ENCODE peak calls at places on chromosomes 1 and 21, in nine cellular contexts. K, H, G, M, N, F, T, P and Z are unnamed samples.

GRCh38 chr1:172647110-172647564 is 11.8 kb upstream of the FASLG start:
- DNase-seq in K (no peak), H (peak; percentile 66), G (no peak), M (no peak), N (no peak), F (no peak), T (no peak), P (no peak), Z (peak; percentile 28)

GRCh38 chr1:147627435-147628110 is 42.8 kb downstream of the ACP6 start:
- DNase-seq in K (no peak), H (peak; percentile 29), G (peak; percentile 27), M (peak; percentile 22), N (no peak), F (peak; percentile 45), T (peak; percentile 83), P (no peak), Z (peak; percentile 35)

GRCh38 chr1:147760481-147761260 is at the start of gene GJA5:
- DNase-seq in K (peak; percentile 47), H (no peak), G (no peak), M (no peak), N (no peak), F (no peak), T (no peak), P (no peak), Z (no peak)

GRCh38 chr1:237891266-237891665 is 544 bp upstream of the ZP4 start:
- DNase-seq in K (no peak), H (no peak), G (no peak), M (no peak), N (no peak), F (no peak), T (no peak), P (no peak), Z (no peak)

GRCh38 chr21:32803651-32804050 is 32.1 kb upstream of the PAXBP1 start:
- DNase-seq in K (no peak), H (peak; percentile 54), G (no peak), M (no peak), N (no peak), F (peak; percentile 35), T (no peak), P (no peak), Z (no peak)

GRCh38 chr1:20588634-20589225 is at the start of gene CDA:
- DNase-seq in K (no peak), H (no peak), G (no peak), M (no peak), N (no peak), F (no peak), T (peak; percentile 92), P (peak; percentile 62), Z (no peak)

GRCh38 chr21:39630191-39630591 is 17.5 kb downstream of the B3GALT5 start:
- DNase-seq in K (no peak), H (peak; percentile 80), G (no peak), M (no peak), N (no peak), F (peak; percentile 69), T (no peak), P (no peak), Z (no peak)

GRCh38 chr1:36879613-36880012 is 154.7 kb downstream of the GRIK3 start:
- DNase-seq in K (no peak), H (no peak), G (no peak), M (no peak), N (peak; percentile 55), F (no peak), T (no peak), P (no peak), Z (no peak)

GRCh38 chr1:175824079-175824478 is 80.7 kb upstream of the TNR start:
- DNase-seq in K (no peak), H (no peak), G (no peak), M (no peak), N (no peak), F (no peak), T (peak; percentile 96), P (no peak), Z (no peak)

GRCh38 chr1:44894591-44894990 is 51.5 kb upstream of the PTCH2 start:
- DNase-seq in K (peak; percentile 76), H (peak; percentile 93), G (no peak), M (no peak), N (no peak), F (peak; percentile 74), T (no peak), P (no peak), Z (no peak)

GRCh38 chr1:36912365-36912840 is 121.9 kb downstream of the GRIK3 start:
- DNase-seq in K (no peak), H (no peak), G (no peak), M (no peak), N (peak; percentile 31), F (no peak), T (no peak), P (no peak), Z (no peak)

GRCh38 chr1:160021376-160022074 is 10.3 kb downstream of the PIGM start:
- DNase-seq in K (no peak), H (no peak), G (no peak), M (no peak), N (no peak), F (no peak), T (no peak), P (no peak), Z (no peak)

GRCh38 chr21:37804001-37804400 is 112.3 kb downstream of the KCNJ6 start:
- DNase-seq in K (no peak), H (no peak), G (no peak), M (no peak), N (no peak), F (no peak), T (no peak), P (no peak), Z (no peak)

DNA sequence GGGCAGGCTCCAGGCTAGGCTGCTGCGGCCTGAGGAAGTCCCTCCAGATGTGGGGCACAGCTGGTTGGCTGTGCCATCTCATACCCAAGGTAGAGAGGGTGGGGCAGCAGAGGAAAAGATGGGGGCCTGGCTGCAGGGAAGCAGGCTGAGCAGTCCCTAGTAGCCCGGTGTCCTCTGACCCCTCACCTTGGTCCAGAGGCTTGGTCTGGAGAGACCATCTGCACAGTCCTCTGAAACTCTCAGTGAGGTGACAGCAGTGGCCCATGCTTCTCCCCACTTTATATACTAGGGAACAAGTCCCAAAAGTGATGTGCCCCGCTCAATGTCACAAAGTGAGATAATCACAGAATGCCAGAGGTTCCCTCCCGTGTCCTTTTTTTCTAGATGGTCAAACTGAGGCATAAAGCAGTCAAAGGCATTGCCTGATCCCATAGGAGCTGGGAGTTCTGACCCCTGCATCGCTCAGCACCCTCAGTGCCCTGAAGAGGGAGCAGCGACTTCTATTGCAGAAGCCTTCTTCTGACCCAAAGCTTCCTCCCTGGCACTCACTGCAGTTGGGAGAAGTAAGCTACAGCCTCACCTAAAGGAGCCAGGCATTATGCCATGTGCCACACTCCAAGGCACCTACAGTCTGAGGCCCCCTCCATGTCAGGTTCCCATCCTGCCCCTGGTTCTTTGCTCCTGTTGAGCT is 45.5 kb downstream of the TRABD2B start:
- DNase-seq in K (no peak), H (no peak), G (no peak), M (no peak), N (no peak), F (no peak), T (peak; percentile 72), P (no peak), Z (no peak)
- TF ChIP-seq CTCF in K (no peak), H (no peak), G (no peak), M (no peak), N (no peak), F (no peak), T (peak; percentile 70), P (no peak), Z (no peak)

GRCh38 chr1:27001570-27002360 is 8.3 kb downstream of the TRNP1 start:
- DNase-seq in K (no peak), H (no peak), G (peak; percentile 43), M (no peak), N (no peak), F (no peak), T (peak; percentile 61), P (peak; percentile 73), Z (no peak)
- TF ChIP-seq CTCF in K (no peak), H (no peak), G (no peak), M (no peak), N (no peak), F (no peak), T (no peak), P (no peak), Z (no peak)

DNA sequence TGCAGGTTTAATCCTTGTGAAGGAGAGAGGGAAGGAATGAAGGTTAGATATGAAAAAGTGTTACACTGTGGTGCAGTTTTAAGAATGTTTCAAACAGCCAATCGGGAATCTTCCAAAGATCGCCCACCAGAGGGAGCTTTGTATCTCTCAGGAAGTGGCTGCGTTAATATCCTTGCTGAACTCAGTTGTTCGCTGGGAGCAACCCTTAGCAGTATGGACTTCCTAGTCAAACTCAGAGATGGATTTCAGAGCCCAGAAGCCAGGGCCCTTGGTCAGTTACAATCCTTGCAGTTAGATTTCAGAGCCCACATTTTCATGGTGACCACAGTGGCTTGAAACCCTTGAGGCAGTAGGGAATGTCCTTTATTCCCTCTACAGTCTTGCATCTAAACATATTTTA is 136.2 kb downstream of the NTNG1 start:
- DNase-seq in K (peak; percentile 2), H (peak; percentile 68), G (no peak), M (peak; percentile 5), N (no peak), F (peak; percentile 62), T (peak; percentile 83), P (no peak), Z (no peak)
- TF ChIP-seq CTCF in K (peak; percentile 68), H (peak; percentile 65), G (no peak), M (peak; percentile 21), N (no peak), F (peak; percentile 68), T (peak; percentile 86), P (peak; percentile 20), Z (no peak)

DNA sequence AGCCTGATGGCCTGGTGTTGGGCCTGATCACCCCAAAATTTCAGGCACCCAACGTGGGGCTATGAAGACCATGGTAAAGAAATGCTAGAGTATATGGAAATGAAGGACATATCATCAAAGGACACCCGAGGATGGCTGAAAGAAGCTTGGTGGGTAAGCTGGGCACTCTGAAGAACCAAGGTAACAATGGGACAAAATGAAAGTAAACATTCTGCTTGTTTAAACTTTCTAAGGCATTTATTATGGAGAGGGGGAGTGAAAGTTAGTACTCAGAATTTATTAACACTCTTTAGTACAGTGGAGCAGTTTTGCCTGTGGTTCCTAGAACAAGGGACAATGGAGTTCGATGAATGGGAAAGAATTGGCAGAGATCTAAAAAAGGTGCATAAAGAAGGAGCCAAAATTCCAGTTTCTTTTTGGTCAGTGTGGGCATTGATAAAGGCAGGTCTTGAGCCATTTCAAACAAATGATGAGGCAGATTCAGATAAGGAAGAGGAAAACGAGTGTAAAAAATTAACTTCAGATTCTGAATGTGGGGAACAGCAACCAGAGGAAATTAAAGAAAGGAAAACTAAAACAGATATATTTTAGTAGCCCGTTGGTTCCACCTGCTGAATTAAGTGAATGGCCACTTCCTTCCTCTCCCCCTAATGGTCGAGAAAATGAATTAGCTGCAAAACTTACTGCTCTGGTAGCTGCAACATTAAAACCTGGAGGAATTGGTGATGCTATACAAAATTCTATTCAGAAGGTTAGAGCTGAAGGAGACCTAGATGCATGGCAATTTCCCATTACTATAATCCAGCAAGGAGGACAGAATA is 8.4 kb upstream of the PM20D1 start:
- DNase-seq in K (no peak), H (no peak), G (no peak), M (no peak), N (no peak), F (no peak), T (no peak), P (no peak), Z (no peak)
- TF ChIP-seq CTCF in K (no peak), H (no peak), G (no peak), M (no peak), N (no peak), F (no peak), T (no peak), P (no peak), Z (no peak)